ENCODE peak calls at places on chromosomes 3 and 15, in four cellular contexts. R, H, M and F are unnamed samples.

GRCh38 chr15:90322531-90322930 is 29.6 kb upstream of the ZNF774 start:
- DNase-seq in R (no peak), H (no peak), M (no peak), F (no peak)

GRCh38 chr15:35293353-35294130 is 208.4 kb upstream of the NANOGP8 start:
- DNase-seq in R (peak), H (peak), M (peak), F (no peak)

GRCh38 chr3:192082733-192083660 is 622.0 kb downstream of the PYDC2 start:
- DNase-seq in R (no peak), H (no peak), M (no peak), F (no peak)

GRCh38 chr3:197460639-197461038 is 95.1 kb downstream of the BDH1 start:
- DNase-seq in R (no peak), H (no peak), M (no peak), F (no peak)

GRCh38 chr3:42655980-42656679 is 2.6 kb downstream of the ZBTB47 start:
- DNase-seq in R (no peak), H (peak), M (no peak), F (no peak)

GRCh38 chr3:17065315-17065714 is 180.6 kb downstream of the PLCL2 start:
- DNase-seq in R (no peak), H (no peak), M (no peak), F (no peak)

GRCh38 chr3:141845407-141846049 is 30.9 kb upstream of the ATP1B3 start:
- DNase-seq in R (no peak), H (no peak), M (no peak), F (no peak)

GRCh38 chr15:74725845-74726773 is 781 bp upstream of the CYP1A1 start:
- DNase-seq in R (no peak), H (peak), M (peak), F (no peak)

GRCh38 chr15:78634251-78635145 is 6.5 kb downstream of the CHRNB4 start:
- DNase-seq in R (no peak), H (no peak), M (no peak), F (no peak)

GRCh38 chr3:74631771-74632170 is 17.3 kb upstream of the CNTN3 start:
- DNase-seq in R (no peak), H (no peak), M (no peak), F (no peak)

GRCh38 chr15:63226155-63226883 is 36.9 kb downstream of the RAB8B start:
- DNase-seq in R (no peak), H (no peak), M (no peak), F (no peak)

GRCh38 chr15:63223463-63223862 is 34.1 kb downstream of the RAB8B start:
- DNase-seq in R (no peak), H (no peak), M (no peak), F (no peak)

GRCh38 chr15:63219196-63219719 is 29.9 kb downstream of the RAB8B start:
- DNase-seq in R (no peak), H (no peak), M (no peak), F (no peak)

GRCh38 chr15:63218114-63218808 is 28.9 kb downstream of the RAB8B start:
- DNase-seq in R (no peak), H (no peak), M (peak), F (no peak)

DNA sequence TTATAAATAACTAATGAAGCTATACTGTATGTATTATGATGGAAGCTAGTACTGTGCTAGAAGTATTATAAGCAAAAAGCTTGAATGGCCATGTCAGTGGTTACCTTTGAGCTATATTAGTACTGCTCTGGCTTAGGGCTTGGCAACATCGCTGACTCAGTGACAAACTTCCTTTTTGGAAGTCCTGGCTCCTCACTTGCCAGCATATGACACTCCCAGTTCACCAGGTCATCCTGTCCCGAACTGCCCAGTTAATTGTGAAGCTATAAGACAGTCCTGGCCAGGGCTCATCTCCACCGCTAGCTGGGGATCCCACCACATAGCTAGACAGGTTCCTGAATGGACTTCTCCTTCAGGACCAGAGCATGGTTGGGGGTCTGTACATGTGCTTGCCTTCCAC is 31.9 kb downstream of the RAB8B start:
- DNase-seq in R (no peak), H (no peak), M (no peak), F (no peak)
- H3K4me3 ChIP-seq in R (no peak), H (no peak), M (no peak), F (no peak)

GRCh38 chr3:33658971-33659848 is 58.8 kb downstream of the CLASP2 start:
- DNase-seq in R (no peak), H (peak), M (peak), F (no peak)
- TF ChIP-seq REST in R (no peak), H (peak), M (no peak), F (no peak)

GRCh38 chr3:38573606-38574005 is 75.9 kb downstream of the SCN5A start:
- DNase-seq in R (no peak), H (no peak), M (no peak), F (no peak)
- TF ChIP-seq TCF7L2 in R (no peak), H (no peak), M (no peak), F (no peak)

DNA sequence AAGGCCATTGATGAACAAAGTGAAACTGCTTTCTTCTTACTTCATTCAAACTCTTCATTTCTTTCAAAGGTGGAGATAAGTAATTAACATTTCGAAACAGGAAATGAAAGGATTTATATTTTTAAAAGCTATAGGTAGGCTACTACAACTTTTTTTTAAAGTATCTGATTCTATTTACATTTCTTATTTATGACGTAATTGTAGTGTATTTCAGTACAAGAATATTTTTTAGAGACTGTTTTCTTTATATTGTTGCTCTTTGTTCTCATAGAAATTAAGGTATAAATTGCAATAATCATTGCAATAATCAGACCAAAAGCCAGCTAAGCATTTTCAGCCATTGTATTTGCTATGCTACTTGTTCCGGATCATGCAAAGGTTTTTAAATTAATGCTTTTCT is 13.7 kb downstream of the ZFAND6 start:
- DNase-seq in R (no peak), H (no peak), M (no peak), F (no peak)
- H3K4me3 ChIP-seq in R (peak), H (peak), M (peak), F (peak)

GRCh38 chr3:50327943-50328691 is at the start of gene TUSC2:
- DNase-seq in R (peak), H (peak), M (peak), F (no peak)
- TF ChIP-seq REST in R (no peak), H (no peak), M (no peak), F (peak)

GRCh38 chr3:184016169-184016570 is 1.5 kb downstream of the ABCC5 start:
- DNase-seq in R (no peak), H (no peak), M (no peak), F (no peak)

GRCh38 chr3:184017672-184018423 is at the start of gene ABCC5:
- DNase-seq in R (peak), H (peak), M (peak), F (peak)

GRCh38 chr3:184016820-184017671 is 638 bp downstream of the ABCC5 start:
- DNase-seq in R (peak), H (peak), M (peak), F (no peak)

GRCh38 chr3:184018424-184018973 is 815 bp upstream of the ABCC5 start:
- DNase-seq in R (no peak), H (no peak), M (no peak), F (no peak)

GRCh38 chr3:184015381-184016019 is 2.2 kb downstream of the ABCC5 start:
- DNase-seq in R (no peak), H (no peak), M (no peak), F (no peak)
- TF ChIP-seq TCF7L2 in R (no peak), H (no peak), M (no peak), F (no peak)

GRCh38 chr15:30927148-30927761 is 23.5 kb downstream of the FAN1 start:
- DNase-seq in R (no peak), H (no peak), M (no peak), F (no peak)
- H3K4me3 ChIP-seq in R (no peak), H (no peak), M (no peak), F (no peak)

GRCh38 chr3:12471228-12471627 is 13.1 kb upstream of the TSEN2 start:
- DNase-seq in R (peak), H (no peak), M (peak), F (peak)
- TF ChIP-seq REST in R (no peak), H (no peak), M (no peak), F (peak)

GRCh38 chr15:50676799-50677483 is 9.7 kb downstream of the TRPM7 start:
- DNase-seq in R (no peak), H (peak), M (no peak), F (no peak)
- TF ChIP-seq TCF7L2 in R (no peak), H (no peak), M (no peak), F (no peak)

DNA sequence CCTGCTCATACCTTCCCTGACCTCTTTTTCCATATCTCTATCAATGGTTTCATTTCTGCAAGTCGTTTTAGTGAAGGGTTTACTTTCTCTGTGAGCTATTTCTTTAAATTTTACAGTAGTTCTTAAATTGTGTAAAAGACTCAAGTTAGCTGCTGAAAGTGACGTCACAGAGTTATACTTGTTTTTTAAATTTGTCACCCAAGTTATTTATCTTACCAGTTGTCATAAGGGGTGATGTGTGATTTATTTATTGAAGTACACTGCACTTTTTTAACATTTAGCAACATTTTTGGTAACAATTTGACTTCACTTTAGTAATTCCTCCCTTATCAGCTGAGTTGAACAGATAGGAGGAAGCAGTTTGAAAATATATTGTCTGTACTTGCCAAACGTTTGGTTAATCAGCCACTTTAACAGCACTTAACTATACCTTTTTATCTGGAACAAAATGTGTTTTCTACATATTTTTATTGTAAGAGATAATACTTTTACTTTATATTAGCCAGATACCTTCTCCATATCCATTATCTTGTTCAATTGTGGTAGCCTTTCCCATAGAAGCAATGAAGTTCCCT is 3.8 kb downstream of the STT3B start:
- DNase-seq in R (no peak), H (no peak), M (no peak), F (no peak)
- H3K4me3 ChIP-seq in R (no peak), H (no peak), M (peak), F (no peak)